ENCODE peak calls at places on chromosomes 4 and X, in four cellular contexts. T is K562, O is HepG2, V is GM12878. E is an unnamed sample.

GRCh38 chr4:74428278-74428677 is 16.7 kb upstream of the AREG start:
- DNase-seq in O (no peak), V (no peak), T (no peak), E (no peak)

GRCh38 chr4:3353747-3354454 is 61.1 kb downstream of the RGS12 start:
- DNase-seq in O (no peak), V (no peak), T (no peak), E (no peak)

GRCh38 chr4:179750374-179750773 is 2308.1 kb upstream of the AGA start:
- DNase-seq in V (no peak), T (peak), O (no peak), E (no peak)

GRCh38 chr4:74674750-74675149 is 119.6 kb downstream of the BTC start:
- DNase-seq in V (no peak), T (no peak), O (no peak), E (no peak)

GRCh38 chrX:25016361-25016671 is 551 bp upstream of the ARX start:
- DNase-seq in T (no peak), V (no peak), O (no peak), E (no peak)

GRCh38 chr4:89439533-89439932 is 131.9 kb upstream of the GPRIN3 start:
- DNase-seq in T (no peak), O (no peak), V (no peak), E (no peak)

GRCh38 chrX:141467442-141467841 is 117.1 kb downstream of the SPANXA1 start:
- DNase-seq in V (no peak), O (no peak), T (no peak), E (peak)

GRCh38 chr4:183154701-183155391 is 55.8 kb downstream of the WWC2 start:
- DNase-seq in O (peak), V (no peak), T (no peak), E (no peak)

GRCh38 chr4:87896020-87896621 is 63.4 kb downstream of the MEPE start:
- DNase-seq in V (no peak), O (peak), T (no peak), E (peak)

GRCh38 chr4:108045687-108046024 is 56.0 kb downstream of the HADH start:
- DNase-seq in O (no peak), T (peak), V (no peak), E (no peak)

GRCh38 chrX:132612990-132613564 is 124.2 kb upstream of the MBNL3 start:
- DNase-seq in T (peak), O (no peak), V (no peak), E (no peak)

GRCh38 chr4:53489279-53489889 is 101.9 kb downstream of the LNX1 start:
- DNase-seq in V (no peak), T (peak), O (no peak), E (no peak)

GRCh38 chr4:174214102-174214878 is 69.2 kb downstream of the FBXO8 start:
- DNase-seq in O (no peak), V (no peak), T (no peak), E (no peak)

GRCh38 chrX:121479406-121479805 is 432.0 kb downstream of the GLUD2 start:
- DNase-seq in T (peak), V (no peak), O (no peak), E (no peak)

GRCh38 chr4:177282284-177282683 is 27.4 kb upstream of the NEIL3 start:
- DNase-seq in T (no peak), O (no peak), V (no peak), E (no peak)

GRCh38 chr4:177281544-177281943 is 28.1 kb upstream of the NEIL3 start:
- DNase-seq in T (no peak), V (no peak), O (no peak), E (no peak)

GRCh38 chr4:177287298-177287697 is 22.4 kb upstream of the NEIL3 start:
- DNase-seq in V (no peak), T (no peak), O (no peak), E (no peak)

GRCh38 chr4:177285953-177286352 is 23.7 kb upstream of the NEIL3 start:
- DNase-seq in O (no peak), V (no peak), T (no peak), E (no peak)

GRCh38 chr4:177283167-177283566 is 26.5 kb upstream of the NEIL3 start:
- DNase-seq in T (no peak), O (no peak), V (no peak), E (no peak)
- TF ChIP-seq REST in T (no peak), O (no peak), V (no peak), E (no peak)

DNA sequence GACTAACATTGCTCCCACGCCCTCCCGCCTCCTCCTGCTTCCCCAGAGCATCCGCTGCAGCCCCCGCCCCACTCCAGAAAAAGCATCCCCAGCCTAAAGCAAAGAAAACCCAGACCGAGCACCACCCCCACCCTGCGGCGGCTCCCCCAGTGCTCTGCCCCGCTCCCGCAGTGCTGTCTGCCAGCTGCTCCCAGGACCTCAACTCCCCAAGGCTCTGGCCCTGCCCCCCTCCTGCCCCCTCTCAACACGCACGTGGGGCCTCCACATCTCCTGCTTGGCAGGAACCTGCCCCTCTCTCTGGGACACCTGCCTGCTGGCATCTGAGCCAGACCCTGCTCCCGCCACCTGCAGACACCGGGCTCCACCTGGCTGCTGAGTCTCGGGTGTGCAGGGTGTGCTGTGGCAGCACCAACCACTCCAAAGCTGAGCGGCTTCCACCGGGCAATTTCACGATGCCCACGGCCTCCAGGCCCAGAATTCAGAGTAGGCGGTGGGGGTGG is 79.4 kb downstream of the FAM53A start:
- DNase-seq in V (no peak), O (no peak), T (no peak), E (no peak)
- TF ChIP-seq HDAC2 in V (no peak), O (no peak), T (no peak), E (no peak)

GRCh38 chr4:56410247-56410646 is 23.0 kb upstream of the AASDH start:
- DNase-seq in T (peak), O (peak), V (no peak), E (peak)
- TF ChIP-seq REST in T (no peak), O (no peak), V (no peak), E (no peak)

DNA sequence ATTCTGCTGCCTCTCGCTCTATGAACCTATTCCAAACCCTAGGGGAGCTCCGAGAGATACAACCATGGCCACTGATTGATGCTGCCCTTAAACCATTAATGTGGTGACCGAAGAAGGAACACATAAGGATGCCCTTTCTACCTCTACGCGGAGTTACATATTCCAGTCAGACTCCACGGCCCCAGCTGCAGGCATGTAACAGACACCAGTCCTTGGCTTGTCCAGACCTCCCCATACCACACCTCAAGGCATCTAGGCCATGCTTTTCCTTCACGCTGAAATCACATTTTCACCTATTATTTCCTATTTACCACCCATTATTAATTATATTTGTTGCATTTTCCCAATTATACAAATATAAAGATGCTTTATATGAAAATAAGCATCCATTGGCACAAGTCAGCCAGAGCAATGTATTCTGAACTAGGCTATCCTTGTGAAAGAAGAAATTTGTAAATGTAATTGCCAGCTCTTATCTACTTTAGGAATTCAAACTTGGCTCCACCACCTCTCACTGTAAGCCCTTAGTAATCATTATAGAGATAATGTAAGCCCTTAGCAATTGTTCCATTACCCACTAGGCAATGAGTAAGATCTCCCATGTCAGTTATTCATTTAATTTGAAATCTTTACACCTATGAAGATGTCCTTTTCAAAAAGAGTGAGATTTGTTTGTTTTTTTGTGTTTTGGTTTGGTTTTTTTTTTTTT is 338.4 kb downstream of the NR3C2 start:
- DNase-seq in O (no peak), V (no peak), T (no peak), E (no peak)
- TF ChIP-seq HDAC2 in O (no peak), V (no peak), T (no peak), E (no peak)

GRCh38 chr4:146398896-146399443 is 122.8 kb downstream of the SLC10A7 start:
- DNase-seq in O (no peak), T (peak), V (no peak), E (no peak)
- TF ChIP-seq REST in O (no peak), T (no peak), V (no peak), E (no peak)

GRCh38 chrX:68589372-68589753 is 58.1 kb upstream of the STARD8 start:
- DNase-seq in V (no peak), T (no peak), O (no peak), E (no peak)

GRCh38 chrX:68579810-68580209 is 67.7 kb upstream of the STARD8 start:
- DNase-seq in O (no peak), T (no peak), V (no peak), E (no peak)

GRCh38 chrX:68588653-68589371 is 58.7 kb upstream of the STARD8 start:
- DNase-seq in O (no peak), V (no peak), T (peak), E (no peak)

GRCh38 chrX:68584221-68584620 is 63.2 kb upstream of the STARD8 start:
- DNase-seq in T (peak), O (no peak), V (no peak), E (no peak)
- TF ChIP-seq HDAC2 in T (peak), O (no peak), V (no peak), E (no peak)

GRCh38 chrX:102604327-102604726 is 5.0 kb downstream of the ARMCX5 start:
- DNase-seq in T (no peak), O (no peak), V (no peak), E (no peak)

GRCh38 chrX:102599950-102600579 is 750 bp downstream of the ARMCX5 start:
- DNase-seq in O (no peak), T (peak), V (no peak), E (no peak)

DNA sequence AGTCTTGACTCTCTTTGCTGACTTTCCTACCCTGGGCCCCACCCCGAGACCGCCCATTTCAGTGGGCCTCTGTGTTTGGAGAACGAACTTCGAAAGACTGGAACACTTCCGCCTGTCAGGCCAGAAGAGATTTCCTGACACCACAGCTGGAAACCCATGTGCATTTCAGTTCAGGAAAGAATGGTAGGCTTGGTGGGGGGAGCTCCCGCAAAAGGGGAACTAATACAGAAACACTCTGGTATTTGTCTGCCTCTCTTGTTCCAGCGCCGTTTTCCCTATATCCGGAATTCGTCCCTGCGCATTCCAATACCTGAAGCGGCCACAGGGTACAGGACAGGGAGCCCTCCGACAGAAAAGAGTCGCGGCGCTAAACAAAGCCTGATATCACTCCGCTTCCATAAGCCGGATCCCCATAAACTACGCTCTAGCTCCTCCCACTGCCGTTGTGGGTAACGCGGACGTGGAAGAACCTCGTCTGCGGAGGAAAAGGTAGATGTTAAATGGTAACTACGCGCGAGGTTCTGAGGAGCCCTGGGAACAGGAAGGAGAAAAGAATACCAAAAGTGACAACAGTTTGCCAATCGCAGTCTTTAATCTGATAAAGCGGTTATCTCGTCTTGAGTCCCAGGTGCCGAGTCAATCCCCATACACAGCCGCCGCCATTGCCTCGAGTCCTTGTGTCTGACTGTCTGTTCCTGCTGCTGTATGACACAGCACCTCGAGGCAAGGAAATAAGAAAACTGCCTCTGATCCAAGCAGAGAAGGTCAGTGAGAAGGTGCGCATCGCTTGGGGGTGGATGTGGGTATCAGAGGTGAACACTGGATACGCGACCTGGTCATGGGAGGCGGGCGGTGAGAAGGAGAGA is at the start of gene ARMCX5:
- DNase-seq in V (peak), T (peak), O (peak), E (peak)
- TF ChIP-seq REST in V (no peak), T (no peak), O (no peak), E (no peak)

GRCh38 chr4:25061602-25062001 is 30.9 kb upstream of the LGI2 start:
- DNase-seq in O (no peak), T (no peak), V (no peak), E (no peak)
- TF ChIP-seq HDAC2 in O (no peak), T (no peak), V (no peak), E (no peak)